ENCODE peak calls at places on chromosomes 7 and 10, in seven cellular contexts. T is cardiac muscle cell, K is Panc1, R is RWPE1, Q is A673, V is osteoblast, J is fibroblast of lung. N is an unnamed sample.

GRCh38 chr7:12771378-12771877 is 84.0 kb downstream of the ARL4A start:
- DNase-seq in T (no peak), K (no peak), R (no peak), Q (peak), V (no peak), J (peak), N (no peak)

GRCh38 chr7:148884299-148885022 is 370 bp upstream of the EZH2 start:
- DNase-seq in T (peak), K (peak), R (peak), Q (peak), V (peak), J (peak), N (peak)

GRCh38 chr7:91434821-91435220 is 170.6 kb downstream of the FZD1 start:
- DNase-seq in T (no peak), K (no peak), R (no peak), Q (no peak), V (peak), J (no peak), N (no peak)

GRCh38 chr10:86945361-86946214 is 11.8 kb downstream of the MMRN2 start:
- DNase-seq in T (peak), K (no peak), R (no peak), Q (peak), V (peak), J (no peak), N (no peak)

GRCh38 chr10:78910021-78910420 is 158.7 kb upstream of the ZMIZ1 start:
- DNase-seq in T (no peak), K (no peak), R (no peak), Q (no peak), V (no peak), J (no peak), N (no peak)

GRCh38 chr10:101965075-101965765 is 90.8 kb downstream of the ARMH3 start:
- DNase-seq in T (no peak), K (no peak), R (no peak), Q (no peak), V (no peak), J (no peak), N (no peak)

GRCh38 chr10:22655312-22655973 is 58.9 kb downstream of the PIP4K2A start:
- DNase-seq in T (no peak), K (peak), R (peak), Q (peak), V (no peak), J (peak), N (no peak)

GRCh38 chr7:103048833-103049232 is 25.8 kb downstream of the FBXL13 start:
- DNase-seq in T (no peak), K (no peak), R (no peak), Q (peak), V (no peak), J (peak), N (no peak)

GRCh38 chr10:128626397-128627060 is 500.3 kb upstream of the MKI67 start:
- DNase-seq in T (no peak), K (no peak), R (no peak), Q (no peak), V (no peak), J (no peak), N (no peak)

GRCh38 chr10:116079355-116079754 is 193.7 kb downstream of the GFRA1 start:
- DNase-seq in T (no peak), K (no peak), R (no peak), Q (no peak), V (no peak), J (no peak), N (no peak)

GRCh38 chr7:139875821-139876241 is 46.8 kb downstream of the TBXAS1 start:
- DNase-seq in T (no peak), K (no peak), R (no peak), Q (no peak), V (no peak), J (no peak), N (no peak)

GRCh38 chr7:96238976-96239766 is 82.7 kb downstream of the SLC25A13 start:
- DNase-seq in T (no peak), K (no peak), R (peak), Q (no peak), V (no peak), J (no peak), N (no peak)

GRCh38 chr10:28939352-28940157 is 262.2 kb downstream of the BAMBI start:
- DNase-seq in T (peak), K (no peak), R (no peak), Q (peak), V (peak), J (peak), N (no peak)

GRCh38 chr7:17689361-17689760 is 250.9 kb downstream of the SNX13 start:
- DNase-seq in T (no peak), K (no peak), R (no peak), Q (no peak), V (no peak), J (no peak), N (no peak)

GRCh38 chr7:3399858-3400257 is 98.8 kb downstream of the SDK1 start:
- DNase-seq in T (peak), K (no peak), R (no peak), Q (peak), V (no peak), J (peak), N (no peak)

GRCh38 chr7:30817060-30817770 is 46.0 kb downstream of the MINDY4 start:
- DNase-seq in T (no peak), K (no peak), R (peak), Q (no peak), V (peak), J (no peak), N (no peak)

GRCh38 chr7:35831208-35831607 is 30.4 kb downstream of the SEPTIN7 start:
- DNase-seq in T (peak), K (no peak), R (no peak), Q (peak), V (no peak), J (peak), N (no peak)

GRCh38 chr10:61918989-61919388 is 17.5 kb downstream of the ARID5B start:
- DNase-seq in T (no peak), K (no peak), R (no peak), Q (no peak), V (no peak), J (no peak), N (no peak)

GRCh38 chr7:16078076-16078952 is 343.0 kb downstream of the CRPPA start:
- DNase-seq in T (peak), K (peak), R (peak), Q (peak), V (no peak), J (peak), N (peak)

GRCh38 chr7:47327698-47328391 is 254.1 kb downstream of the TNS3 start:
- DNase-seq in T (peak), K (no peak), R (peak), Q (no peak), V (peak), J (peak), N (no peak)

GRCh38 chr10:29970576-29970975 is 88.8 kb downstream of the JCAD start:
- DNase-seq in T (no peak), K (no peak), R (no peak), Q (no peak), V (no peak), J (no peak), N (no peak)

GRCh38 chr7:3229904-3230470 is 71.1 kb upstream of the SDK1 start:
- DNase-seq in T (no peak), K (no peak), R (no peak), Q (no peak), V (no peak), J (no peak), N (no peak)

GRCh38 chr10:74178042-74178791 is 27.2 kb downstream of the ADK start:
- DNase-seq in T (no peak), K (no peak), R (no peak), Q (no peak), V (no peak), J (no peak), N (no peak)

GRCh38 chr7:69465262-69465661 is 133.0 kb upstream of the AUTS2 start:
- DNase-seq in T (no peak), K (no peak), R (no peak), Q (peak), V (no peak), J (no peak), N (no peak)

GRCh38 chr7:466465-467191 is 53.0 kb downstream of the PDGFA start:
- DNase-seq in T (no peak), K (no peak), R (no peak), Q (no peak), V (no peak), J (no peak), N (no peak)

GRCh38 chr7:28263622-28264266 is 83.1 kb upstream of the JAZF1 start:
- DNase-seq in T (no peak), K (no peak), R (no peak), Q (no peak), V (no peak), J (no peak), N (no peak)

GRCh38 chr10:124996127-124996853 is 54.4 kb downstream of the ZRANB1 start:
- DNase-seq in T (no peak), K (no peak), R (no peak), Q (no peak), V (peak), J (no peak), N (no peak)

GRCh38 chr7:3106353-3106752 is 62.7 kb upstream of the CARD11 start:
- DNase-seq in T (no peak), K (no peak), R (no peak), Q (no peak), V (no peak), J (no peak), N (no peak)

GRCh38 chr7:157521061-157521731 is 184.4 kb downstream of the DNAJB6 start:
- DNase-seq in T (no peak), K (no peak), R (no peak), Q (no peak), V (peak), J (no peak), N (no peak)

GRCh38 chr7:5478568-5479045 is 55.0 kb upstream of the TNRC18 start:
- DNase-seq in T (no peak), K (no peak), R (no peak), Q (no peak), V (peak), J (no peak), N (no peak)
- H3K27ac ChIP-seq in T (peak), K (no peak), R (peak), Q (no peak), V (no peak), J (no peak), N (no peak)

GRCh38 chr10:118958984-118959916 is 70.3 kb upstream of the NANOS1 start:
- DNase-seq in T (no peak), K (no peak), R (peak), Q (no peak), V (no peak), J (peak), N (no peak)
- H3K27ac ChIP-seq in T (no peak), K (peak), R (peak), Q (no peak), V (no peak), J (no peak), N (no peak)

GRCh38 chr7:134852626-134853025 is 73.2 kb downstream of the CALD1 start:
- DNase-seq in T (no peak), K (no peak), R (no peak), Q (no peak), V (no peak), J (peak), N (no peak)

GRCh38 chr7:134845461-134845860 is 66.0 kb downstream of the CALD1 start:
- DNase-seq in T (no peak), K (no peak), R (peak), Q (no peak), V (no peak), J (no peak), N (no peak)

GRCh38 chr7:134847834-134848233 is 68.4 kb downstream of the CALD1 start:
- DNase-seq in T (no peak), K (no peak), R (no peak), Q (peak), V (no peak), J (no peak), N (no peak)

GRCh38 chr7:134851141-134851540 is 71.7 kb downstream of the CALD1 start:
- DNase-seq in T (no peak), K (no peak), R (peak), Q (peak), V (no peak), J (no peak), N (no peak)

DNA sequence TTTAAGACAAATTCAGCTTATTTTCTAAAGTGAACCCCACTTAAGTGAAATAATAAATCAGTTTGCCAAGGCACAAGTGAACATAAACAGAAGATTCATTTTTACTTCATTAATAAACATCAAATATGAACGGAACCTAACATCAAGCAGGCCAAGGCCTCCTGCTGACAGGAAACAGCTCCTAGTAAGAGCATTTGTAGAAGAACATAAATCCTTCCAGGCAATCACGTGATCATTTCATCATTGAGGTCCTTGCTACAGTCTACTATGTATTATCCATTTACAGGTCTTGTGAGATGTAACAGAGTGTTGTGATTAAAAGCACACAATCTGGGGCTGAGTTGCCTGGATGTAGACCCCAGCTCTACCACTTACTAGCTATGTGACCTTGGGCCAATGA is 70.6 kb downstream of the CALD1 start:
- DNase-seq in T (no peak), K (no peak), R (no peak), Q (peak), V (no peak), J (no peak), N (no peak)
- H3K27ac ChIP-seq in T (no peak), K (no peak), R (no peak), Q (peak), V (peak), J (no peak), N (no peak)

DNA sequence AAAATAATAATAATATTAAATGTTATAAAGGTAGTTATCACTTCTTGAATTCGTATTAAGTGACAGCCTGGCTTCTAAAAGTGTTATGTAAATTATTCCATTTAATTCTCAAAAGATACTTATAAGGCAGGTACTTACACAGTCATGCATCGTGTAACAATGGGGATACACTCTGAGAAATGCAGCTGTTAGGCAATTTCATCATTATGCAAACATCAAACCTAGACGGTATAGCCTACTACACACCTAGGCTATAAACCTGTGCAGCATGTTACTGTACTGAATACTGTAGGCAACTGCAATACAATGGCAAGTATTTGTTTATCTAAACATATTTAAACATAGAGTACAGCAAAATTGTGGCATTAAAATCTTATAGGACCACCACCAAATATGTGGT is 1.5 kb downstream of the IFIT1 start:
- DNase-seq in T (no peak), K (no peak), R (no peak), Q (no peak), V (no peak), J (no peak), N (no peak)
- H3K27ac ChIP-seq in T (peak), K (peak), R (no peak), Q (no peak), V (peak), J (no peak), N (no peak)

DNA sequence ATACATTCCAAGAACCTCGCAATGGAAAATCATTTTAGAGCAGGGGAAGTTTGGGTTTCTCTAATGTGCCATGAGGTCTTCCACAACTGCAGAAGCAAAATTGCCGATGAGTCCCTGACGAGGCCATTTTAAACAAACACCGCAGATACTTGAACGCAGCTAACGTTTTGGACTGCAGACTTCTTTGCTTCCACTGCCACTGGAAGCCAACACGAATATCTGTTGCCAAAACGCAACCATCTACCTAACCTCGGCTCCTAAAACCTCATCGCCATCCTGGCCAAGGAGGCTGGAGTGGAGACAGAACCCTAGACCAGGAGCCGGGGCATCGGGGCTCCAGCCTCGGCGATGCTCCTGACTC is 528 bp downstream of the WDR91 start:
- DNase-seq in T (no peak), K (no peak), R (no peak), Q (peak), V (no peak), J (peak), N (peak)
- H3K27ac ChIP-seq in T (no peak), K (peak), R (peak), Q (peak), V (peak), J (peak), N (peak)

DNA sequence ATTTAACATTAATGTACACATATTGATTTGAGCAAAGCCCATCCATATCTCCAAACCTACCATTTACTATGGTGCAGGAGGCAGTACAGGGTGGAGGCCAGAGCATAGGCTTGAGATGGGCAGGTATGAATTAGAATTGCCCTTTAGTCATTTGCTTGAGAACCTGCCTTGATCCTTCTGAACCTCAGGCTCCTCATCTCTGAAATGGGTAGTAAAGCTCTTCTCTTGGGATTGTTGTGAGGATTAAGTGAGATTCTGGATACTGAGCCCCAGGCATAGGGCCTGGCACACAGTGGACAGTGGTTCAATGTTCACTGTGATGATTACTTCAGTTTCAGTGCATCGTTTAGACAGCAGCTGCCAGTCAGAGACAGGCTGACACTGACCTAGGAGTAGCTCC is 5.0 kb upstream of the ATXN7L1 start:
- DNase-seq in T (no peak), K (no peak), R (no peak), Q (no peak), V (no peak), J (no peak), N (no peak)
- H3K27ac ChIP-seq in T (no peak), K (no peak), R (no peak), Q (no peak), V (no peak), J (no peak), N (no peak)

GRCh38 chr7:100895701-100895955 is at the start of gene ACHE:
- DNase-seq in T (peak), K (no peak), R (no peak), Q (no peak), V (peak), J (no peak), N (no peak)

GRCh38 chr7:100896743-100897051 is 1.0 kb upstream of the ACHE start:
- DNase-seq in T (no peak), K (no peak), R (no peak), Q (no peak), V (peak), J (no peak), N (no peak)

GRCh38 chr7:100897111-100897608 is 1.5 kb upstream of the ACHE start:
- DNase-seq in T (peak), K (no peak), R (no peak), Q (peak), V (peak), J (no peak), N (peak)

GRCh38 chr7:100894860-100895700 is 608 bp downstream of the ACHE start:
- DNase-seq in T (peak), K (no peak), R (no peak), Q (peak), V (peak), J (no peak), N (peak)

DNA sequence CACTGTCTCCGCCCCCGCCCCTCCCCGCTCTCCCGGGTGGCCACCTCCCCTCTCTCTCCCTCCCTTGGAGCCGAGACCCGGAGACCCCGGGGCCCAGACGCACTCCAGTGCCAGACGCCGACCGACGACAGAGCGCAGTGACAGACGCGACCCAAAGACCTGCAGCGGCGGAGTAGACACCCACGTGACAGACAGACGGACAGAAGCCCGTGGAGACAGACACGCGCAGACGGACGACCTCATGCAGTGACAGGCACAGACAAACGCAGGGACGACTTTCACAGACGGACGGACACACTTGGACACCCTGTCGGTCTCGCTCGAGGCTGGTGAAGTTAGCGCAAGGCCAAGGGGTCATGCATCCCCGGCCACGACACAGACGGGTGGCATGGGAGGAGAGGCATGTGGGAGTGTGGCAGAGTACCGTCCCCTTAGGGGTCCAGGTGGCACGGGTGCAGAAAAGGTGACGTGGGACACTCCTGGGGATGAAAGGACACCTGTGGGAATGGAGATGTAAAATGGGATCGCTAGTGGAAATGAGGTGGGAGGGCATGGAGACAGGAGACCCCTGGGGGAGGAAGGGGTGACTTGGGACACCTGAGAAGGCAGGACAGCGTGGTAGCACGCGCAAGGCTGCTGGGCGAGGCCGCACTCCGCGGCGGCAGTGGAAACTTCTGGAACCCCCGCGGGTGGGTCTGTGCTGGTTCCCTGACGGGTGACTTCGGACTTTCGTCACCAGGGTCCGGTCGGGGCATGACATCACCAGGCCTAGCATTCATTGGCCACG is 461 bp upstream of the ACHE start:
- DNase-seq in T (peak), K (no peak), R (no peak), Q (peak), V (peak), J (no peak), N (no peak)
- H3K27ac ChIP-seq in T (no peak), K (peak), R (no peak), Q (no peak), V (no peak), J (no peak), N (no peak)

GRCh38 chr10:32970910-32971309 is 12.9 kb upstream of the ITGB1 start:
- DNase-seq in T (no peak), K (no peak), R (no peak), Q (no peak), V (no peak), J (no peak), N (no peak)
- H3K27ac ChIP-seq in T (no peak), K (peak), R (no peak), Q (no peak), V (no peak), J (no peak), N (no peak)

DNA sequence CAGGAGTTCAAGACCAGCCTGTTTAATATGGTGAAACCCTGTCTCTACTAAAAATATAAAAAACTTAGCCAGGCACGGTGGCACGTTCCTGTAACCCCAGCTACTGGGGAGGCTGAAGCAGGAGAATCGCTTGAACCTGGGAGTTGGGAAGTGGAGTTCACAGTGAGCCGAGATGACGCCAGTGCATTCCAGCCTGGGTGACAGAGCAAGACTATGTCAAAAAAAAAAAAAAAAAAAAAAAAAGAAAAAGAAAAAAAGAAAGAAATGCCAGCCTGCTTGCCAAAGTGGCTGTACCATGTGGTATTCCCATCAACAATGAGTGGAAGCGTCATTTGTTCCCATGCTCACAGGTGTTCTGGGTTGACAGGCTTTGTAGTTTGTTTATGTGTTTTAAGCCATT is 43.3 kb upstream of the NPTX2 start:
- DNase-seq in T (no peak), K (no peak), R (no peak), Q (no peak), V (no peak), J (no peak), N (no peak)
- H3K27ac ChIP-seq in T (no peak), K (no peak), R (no peak), Q (no peak), V (no peak), J (no peak), N (no peak)